ENCODE peak calls at places on chromosome 18, in eight cellular contexts. One of them, this sample, is unnamed.

GRCh38 chr18:73614812-73615211 is 532.8 kb downstream of the FBXO15 start:
- DNase-seq in bronchial epithelial cell: peak; percentile 98
- DNase-seq in testis: no peak
- DNase-seq in endodermal cell: no peak
- DNase-seq in dorsolateral prefrontal cortex: no peak
- DNase-seq in adrenal gland: no peak
- DNase-seq in DND-41: no peak
- DNase-seq in cardiac muscle cell: peak; percentile 5
- DNase-seq in this sample: no peak

GRCh38 chr18:52636536-52636935 is 296.5 kb downstream of the DCC start:
- DNase-seq in bronchial epithelial cell: no peak
- DNase-seq in DND-41: no peak
- DNase-seq in adrenal gland: no peak
- DNase-seq in dorsolateral prefrontal cortex: no peak
- DNase-seq in testis: peak; percentile 50
- DNase-seq in endodermal cell: peak; percentile 75
- DNase-seq in cardiac muscle cell: no peak
- DNase-seq in this sample: no peak

GRCh38 chr18:32355896-32356295 is 114.8 kb downstream of the GAREM1 start:
- DNase-seq in DND-41: no peak
- DNase-seq in endodermal cell: no peak
- DNase-seq in cardiac muscle cell: peak; percentile 57
- DNase-seq in bronchial epithelial cell: no peak
- DNase-seq in adrenal gland: no peak
- DNase-seq in testis: no peak
- DNase-seq in dorsolateral prefrontal cortex: no peak
- DNase-seq in this sample: no peak

GRCh38 chr18:11810379-11810778 is 40.8 kb upstream of the CHMP1B start:
- DNase-seq in bronchial epithelial cell: no peak
- DNase-seq in DND-41: no peak
- DNase-seq in cardiac muscle cell: no peak
- DNase-seq in dorsolateral prefrontal cortex: no peak
- DNase-seq in testis: no peak
- DNase-seq in adrenal gland: no peak
- DNase-seq in endodermal cell: no peak
- DNase-seq in this sample: no peak

GRCh38 chr18:26190506-26190905 is 35.7 kb upstream of the TAF4B start:
- DNase-seq in endodermal cell: no peak
- DNase-seq in DND-41: peak; percentile 81
- DNase-seq in testis: no peak
- DNase-seq in dorsolateral prefrontal cortex: no peak
- DNase-seq in cardiac muscle cell: no peak
- DNase-seq in bronchial epithelial cell: no peak
- DNase-seq in adrenal gland: no peak
- DNase-seq in this sample: no peak

GRCh38 chr18:26480897-26481795 is 67.2 kb downstream of the KCTD1 start:
- DNase-seq in cardiac muscle cell: peak; percentile 96
- DNase-seq in bronchial epithelial cell: peak; percentile 97
- DNase-seq in dorsolateral prefrontal cortex: no peak
- DNase-seq in endodermal cell: no peak
- DNase-seq in testis: no peak
- DNase-seq in DND-41: no peak
- DNase-seq in adrenal gland: peak; percentile 57
- DNase-seq in this sample: no peak

GRCh38 chr18:28793911-28794310 is 617.0 kb upstream of the CDH2 start:
- DNase-seq in testis: no peak
- DNase-seq in bronchial epithelial cell: peak; percentile 27
- DNase-seq in cardiac muscle cell: no peak
- DNase-seq in dorsolateral prefrontal cortex: no peak
- DNase-seq in DND-41: no peak
- DNase-seq in adrenal gland: no peak
- DNase-seq in endodermal cell: no peak
- DNase-seq in this sample: no peak

GRCh38 chr18:80229766-80230745 is 17.3 kb downstream of the PARD6G start:
- DNase-seq in adrenal gland: no peak
- DNase-seq in bronchial epithelial cell: peak; percentile 73
- DNase-seq in dorsolateral prefrontal cortex: no peak
- DNase-seq in endodermal cell: no peak
- DNase-seq in cardiac muscle cell: no peak
- DNase-seq in testis: no peak
- DNase-seq in DND-41: no peak
- DNase-seq in this sample: no peak

GRCh38 chr18:79393181-79393598 is 2.5 kb upstream of the NFATC1 start:
- DNase-seq in adrenal gland: no peak
- DNase-seq in cardiac muscle cell: peak; percentile 36
- DNase-seq in endodermal cell: peak; percentile 62
- DNase-seq in bronchial epithelial cell: no peak
- DNase-seq in testis: no peak
- DNase-seq in dorsolateral prefrontal cortex: no peak
- DNase-seq in DND-41: peak; percentile 42
- DNase-seq in this sample: no peak

GRCh38 chr18:7452331-7452730 is 114.8 kb upstream of the PTPRM start:
- DNase-seq in testis: peak; percentile 60
- DNase-seq in cardiac muscle cell: peak; percentile 56
- DNase-seq in adrenal gland: peak; percentile 55
- DNase-seq in dorsolateral prefrontal cortex: no peak
- DNase-seq in bronchial epithelial cell: peak; percentile 29
- DNase-seq in DND-41: peak; percentile 12
- DNase-seq in endodermal cell: peak; percentile 86
- DNase-seq in this sample: no peak

GRCh38 chr18:47413327-47413726 is 161.9 kb upstream of the SKOR2 start:
- DNase-seq in cardiac muscle cell: peak; percentile 2
- DNase-seq in bronchial epithelial cell: no peak
- DNase-seq in dorsolateral prefrontal cortex: no peak
- DNase-seq in testis: no peak
- DNase-seq in DND-41: no peak
- DNase-seq in endodermal cell: no peak
- DNase-seq in adrenal gland: no peak
- DNase-seq in this sample: no peak

GRCh38 chr18:59218018-59218417 is 1.9 kb upstream of the GRP start:
- DNase-seq in adrenal gland: no peak
- DNase-seq in DND-41: no peak
- DNase-seq in bronchial epithelial cell: no peak
- DNase-seq in cardiac muscle cell: no peak
- DNase-seq in dorsolateral prefrontal cortex: no peak
- DNase-seq in testis: no peak
- DNase-seq in endodermal cell: no peak
- DNase-seq in this sample: no peak

GRCh38 chr18:78934003-78934402 is 45.6 kb upstream of the SALL3 start:
- DNase-seq in testis: no peak
- DNase-seq in endodermal cell: no peak
- DNase-seq in bronchial epithelial cell: no peak
- DNase-seq in dorsolateral prefrontal cortex: no peak
- DNase-seq in adrenal gland: no peak
- DNase-seq in cardiac muscle cell: no peak
- DNase-seq in DND-41: no peak
- DNase-seq in this sample: no peak

GRCh38 chr18:48613589-48613988 is 74.8 kb downstream of the CTIF start:
- DNase-seq in bronchial epithelial cell: no peak
- DNase-seq in dorsolateral prefrontal cortex: peak; percentile 84
- DNase-seq in adrenal gland: peak; percentile 79
- DNase-seq in testis: peak; percentile 88
- DNase-seq in DND-41: no peak
- DNase-seq in endodermal cell: no peak
- DNase-seq in cardiac muscle cell: no peak
- DNase-seq in this sample: no peak

GRCh38 chr18:40864846-40865245 is 1090.2 kb upstream of the PIK3C3 start:
- DNase-seq in testis: no peak
- DNase-seq in DND-41: no peak
- DNase-seq in cardiac muscle cell: no peak
- DNase-seq in adrenal gland: no peak
- DNase-seq in bronchial epithelial cell: no peak
- DNase-seq in endodermal cell: no peak
- DNase-seq in dorsolateral prefrontal cortex: no peak
- DNase-seq in this sample: no peak

GRCh38 chr18:65439184-65439583 is 311.6 kb upstream of the CDH7 start:
- DNase-seq in bronchial epithelial cell: no peak
- DNase-seq in endodermal cell: no peak
- DNase-seq in adrenal gland: no peak
- DNase-seq in testis: no peak
- DNase-seq in dorsolateral prefrontal cortex: no peak
- DNase-seq in DND-41: no peak
- DNase-seq in cardiac muscle cell: no peak
- DNase-seq in this sample: no peak

GRCh38 chr18:21851327-21851961 is 110.9 kb downstream of the MIB1 start:
- DNase-seq in DND-41: no peak
- DNase-seq in testis: no peak
- DNase-seq in adrenal gland: no peak
- DNase-seq in bronchial epithelial cell: peak; percentile 33
- DNase-seq in cardiac muscle cell: peak; percentile 46
- DNase-seq in dorsolateral prefrontal cortex: no peak
- DNase-seq in endodermal cell: no peak
- DNase-seq in this sample: no peak

GRCh38 chr18:70333757-70334156 is 44.9 kb downstream of the SOCS6 start:
- DNase-seq in testis: peak; percentile 52
- DNase-seq in endodermal cell: no peak
- DNase-seq in adrenal gland: no peak
- DNase-seq in cardiac muscle cell: peak; percentile 91
- DNase-seq in bronchial epithelial cell: peak; percentile 100
- DNase-seq in dorsolateral prefrontal cortex: no peak
- DNase-seq in DND-41: no peak
- DNase-seq in this sample: no peak

DNA sequence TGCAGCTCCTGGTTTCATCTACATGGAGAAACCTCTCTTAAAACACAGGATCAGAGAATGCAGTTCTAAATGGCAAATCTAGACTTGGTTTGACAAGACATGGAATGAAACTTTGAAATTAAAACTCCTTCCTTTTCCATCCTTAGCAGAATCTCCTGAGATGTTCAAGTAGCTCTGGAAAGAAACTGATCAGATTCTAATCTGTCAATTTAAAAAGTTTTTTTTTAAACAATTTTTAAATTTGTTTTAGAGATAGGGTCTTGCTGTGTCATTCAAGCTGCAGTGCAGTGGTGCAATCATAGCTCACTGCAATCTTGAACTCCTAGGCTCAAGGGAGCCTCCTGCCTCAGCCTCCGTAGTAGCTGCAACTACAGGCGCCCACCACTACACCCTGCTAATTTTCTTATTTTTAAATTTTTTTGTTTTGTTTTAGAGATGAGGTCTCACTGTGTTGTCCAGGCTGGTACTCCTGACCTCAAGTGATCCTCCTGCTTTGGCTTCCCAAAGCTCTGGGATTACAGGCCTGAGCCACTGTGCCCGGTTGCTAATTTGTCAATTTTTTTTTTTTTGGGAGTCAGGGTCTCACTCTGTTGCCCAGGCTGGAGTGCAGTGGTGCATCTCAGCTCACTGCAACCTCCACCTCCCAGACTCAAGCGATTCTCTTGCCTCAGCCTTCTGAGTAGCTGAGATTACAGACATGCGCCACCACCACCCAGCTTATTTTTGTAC is 216.7 kb downstream of the TGIF1 start:
- DNase-seq in adrenal gland: no peak
- DNase-seq in dorsolateral prefrontal cortex: no peak
- DNase-seq in testis: no peak
- DNase-seq in cardiac muscle cell: no peak
- DNase-seq in DND-41: no peak
- DNase-seq in bronchial epithelial cell: no peak
- DNase-seq in endodermal cell: peak; percentile 36
- DNase-seq in this sample: no peak
- TF ChIP-seq CTCF in adrenal gland: no peak
- TF ChIP-seq CTCF in dorsolateral prefrontal cortex: no peak
- TF ChIP-seq CTCF in testis: no peak
- TF ChIP-seq CTCF in cardiac muscle cell: no peak
- TF ChIP-seq CTCF in DND-41: no peak
- TF ChIP-seq CTCF in bronchial epithelial cell: no peak
- TF ChIP-seq CTCF in endodermal cell: no peak
- TF ChIP-seq CTCF in this sample: no peak

GRCh38 chr18:13465126-13465446 is 246.5 kb downstream of the LDLRAD4 start:
- DNase-seq in testis: no peak
- DNase-seq in adrenal gland: no peak
- DNase-seq in endodermal cell: no peak
- DNase-seq in cardiac muscle cell: no peak
- DNase-seq in dorsolateral prefrontal cortex: no peak
- DNase-seq in bronchial epithelial cell: no peak
- DNase-seq in DND-41: no peak
- DNase-seq in this sample: no peak
- H3K4me3 ChIP-seq in testis: no peak overlapping the region
- H3K4me3 ChIP-seq in adrenal gland: no peak overlapping the region
- H3K4me3 ChIP-seq in endodermal cell: no peak overlapping the region
- H3K4me3 ChIP-seq in cardiac muscle cell: no peak overlapping the region
- H3K4me3 ChIP-seq in dorsolateral prefrontal cortex: no peak overlapping the region
- H3K4me3 ChIP-seq in bronchial epithelial cell: no peak overlapping the region
- H3K4me3 ChIP-seq in DND-41: no peak overlapping the region
- H3K4me3 ChIP-seq in this sample: peak overlapping the region; percentile 46

GRCh38 chr18:10321576-10321975 is 132.9 kb upstream of the APCDD1 start:
- DNase-seq in dorsolateral prefrontal cortex: no peak
- DNase-seq in DND-41: no peak
- DNase-seq in cardiac muscle cell: no peak
- DNase-seq in endodermal cell: no peak
- DNase-seq in bronchial epithelial cell: no peak
- DNase-seq in adrenal gland: no peak
- DNase-seq in testis: no peak
- DNase-seq in this sample: no peak

GRCh38 chr18:10322408-10322807 is 132.0 kb upstream of the APCDD1 start:
- DNase-seq in dorsolateral prefrontal cortex: no peak
- DNase-seq in adrenal gland: no peak
- DNase-seq in cardiac muscle cell: no peak
- DNase-seq in testis: no peak
- DNase-seq in DND-41: peak; percentile 29
- DNase-seq in bronchial epithelial cell: peak; percentile 13
- DNase-seq in endodermal cell: no peak
- DNase-seq in this sample: no peak

GRCh38 chr18:10321987-10322386 is 132.4 kb upstream of the APCDD1 start:
- DNase-seq in cardiac muscle cell: no peak
- DNase-seq in endodermal cell: no peak
- DNase-seq in bronchial epithelial cell: no peak
- DNase-seq in adrenal gland: no peak
- DNase-seq in dorsolateral prefrontal cortex: no peak
- DNase-seq in testis: no peak
- DNase-seq in DND-41: no peak
- DNase-seq in this sample: no peak

GRCh38 chr18:10320201-10320600 is 134.2 kb upstream of the APCDD1 start:
- DNase-seq in DND-41: no peak
- DNase-seq in bronchial epithelial cell: no peak
- DNase-seq in testis: no peak
- DNase-seq in adrenal gland: no peak
- DNase-seq in dorsolateral prefrontal cortex: no peak
- DNase-seq in endodermal cell: no peak
- DNase-seq in cardiac muscle cell: no peak
- DNase-seq in this sample: no peak

GRCh38 chr18:10320848-10321247 is 133.6 kb upstream of the APCDD1 start:
- DNase-seq in adrenal gland: no peak
- DNase-seq in cardiac muscle cell: peak; percentile 60
- DNase-seq in endodermal cell: no peak
- DNase-seq in testis: no peak
- DNase-seq in dorsolateral prefrontal cortex: no peak
- DNase-seq in bronchial epithelial cell: no peak
- DNase-seq in DND-41: no peak
- DNase-seq in this sample: no peak
- H3K27me3 ChIP-seq in adrenal gland: no peaks in the 10 kb centered on the region
- H3K27me3 ChIP-seq in cardiac muscle cell: no peaks in the 10 kb centered on the region
- H3K27me3 ChIP-seq in endodermal cell: no peaks in the 10 kb centered on the region
- H3K27me3 ChIP-seq in testis: no peaks in the 10 kb centered on the region
- H3K27me3 ChIP-seq in dorsolateral prefrontal cortex: no peaks in the 10 kb centered on the region
- H3K27me3 ChIP-seq in bronchial epithelial cell: no peaks in the 10 kb centered on the region
- H3K27me3 ChIP-seq in DND-41: no peaks in the 10 kb centered on the region
- H3K27me3 ChIP-seq in this sample: peaks cover 3% of the 10 kb centered on the region

DNA sequence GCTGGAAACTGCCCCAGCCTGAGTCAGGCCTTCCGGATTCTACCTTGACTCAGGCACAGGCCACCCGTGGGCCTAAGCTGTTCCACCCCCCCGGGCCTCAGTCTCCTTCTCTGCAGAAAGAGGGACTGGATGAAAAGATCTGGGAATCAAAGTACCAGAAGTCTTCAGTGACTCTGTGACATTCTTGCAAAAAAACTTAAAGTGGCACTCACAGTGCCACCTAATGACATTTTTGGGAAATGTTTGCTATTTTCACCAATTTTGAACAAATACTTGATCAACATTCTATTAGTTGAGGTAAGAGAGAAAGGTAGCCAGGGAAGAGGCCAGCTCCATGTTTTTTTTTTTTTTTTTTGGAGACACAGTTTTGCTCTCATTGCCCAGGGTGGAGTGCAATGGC is 48.3 kb upstream of the ACAA2 start:
- DNase-seq in endodermal cell: no peak
- DNase-seq in cardiac muscle cell: no peak
- DNase-seq in DND-41: no peak
- DNase-seq in bronchial epithelial cell: no peak
- DNase-seq in adrenal gland: no peak
- DNase-seq in dorsolateral prefrontal cortex: no peak
- DNase-seq in testis: no peak
- DNase-seq in this sample: no peak
- TF ChIP-seq CTCF in endodermal cell: peak; percentile 66
- TF ChIP-seq CTCF in cardiac muscle cell: peak; percentile 37
- TF ChIP-seq CTCF in DND-41: peak; percentile 60
- TF ChIP-seq CTCF in bronchial epithelial cell: peak; percentile 16
- TF ChIP-seq CTCF in adrenal gland: peak; percentile 24
- TF ChIP-seq CTCF in dorsolateral prefrontal cortex: peak; percentile 35
- TF ChIP-seq CTCF in testis: peak; percentile 40
- TF ChIP-seq CTCF in this sample: peak; percentile 65